ENCODE peak calls at places on chromosomes 7 and 10, in seven cellular contexts. Q is CD8-positive, alpha-beta memory T cell; R is iPS DF 6.9; O is ovary; F is H7; A is GM06990; J is lung. M is an unnamed sample. For H3K36me3, the result is how much of the 10 kb centered on the place peaks cover.

GRCh38 chr10:37704566-37704965 is 152.8 kb downstream of the ZNF248 start:
- DNase-seq in Q (no peak), R (no peak), O (peak), F (no peak), A (no peak), J (no peak), M (peak)

GRCh38 chr10:100356067-100357017 is 9.3 kb downstream of the SCD start:
- DNase-seq in Q (no peak), R (no peak), O (no peak), F (no peak), A (no peak), J (no peak), M (no peak)

GRCh38 chr7:4694653-4695335 is 12.7 kb downstream of the FOXK1 start:
- DNase-seq in Q (no peak), R (no peak), O (peak), F (peak), A (no peak), J (no peak), M (peak)

GRCh38 chr10:44696496-44696895 is 214.6 kb upstream of the TMEM72 start:
- DNase-seq in Q (no peak), R (no peak), O (no peak), F (no peak), A (no peak), J (no peak), M (no peak)

GRCh38 chr10:128063736-128064614 is 62.2 kb downstream of the MKI67 start:
- DNase-seq in Q (no peak), R (no peak), O (no peak), F (peak), A (peak), J (no peak), M (no peak)

GRCh38 chr10:132383751-132384181 is 13.2 kb upstream of the PWWP2B start:
- DNase-seq in Q (no peak), R (no peak), O (peak), F (peak), A (no peak), J (no peak), M (peak)

GRCh38 chr10:113628607-113629153 is 35.2 kb downstream of the NRAP start:
- DNase-seq in Q (no peak), R (no peak), O (no peak), F (no peak), A (no peak), J (no peak), M (no peak)

GRCh38 chr10:28719789-28720436 is 42.6 kb downstream of the BAMBI start:
- DNase-seq in Q (no peak), R (no peak), O (no peak), F (no peak), A (no peak), J (no peak), M (no peak)

GRCh38 chr10:102413053-102413705 is 5.4 kb downstream of the PSD start:
- DNase-seq in Q (peak), R (no peak), O (no peak), F (peak), A (no peak), J (no peak), M (no peak)

GRCh38 chr7:45881759-45882464 is 6.4 kb upstream of the IGFBP1 start:
- DNase-seq in Q (no peak), R (no peak), O (no peak), F (no peak), A (no peak), J (no peak), M (no peak)

GRCh38 chr7:2701406-2701805 is 13.4 kb downstream of the AMZ1 start:
- DNase-seq in Q (no peak), R (no peak), O (no peak), F (peak), A (no peak), J (no peak), M (no peak)

GRCh38 chr10:4226941-4227540 is 442.0 kb upstream of the KLF6 start:
- DNase-seq in Q (no peak), R (no peak), O (no peak), F (no peak), A (no peak), J (no peak), M (no peak)

GRCh38 chr7:31094271-31094670 is 42.2 kb downstream of the ADCYAP1R1 start:
- DNase-seq in Q (no peak), R (no peak), O (no peak), F (no peak), A (no peak), J (no peak), M (peak)

GRCh38 chr10:80465839-80466590 is 11.9 kb downstream of the TSPAN14 start:
- DNase-seq in Q (peak), R (no peak), O (no peak), F (no peak), A (no peak), J (no peak), M (no peak)

GRCh38 chr10:17768957-17769356 is 17.0 kb downstream of the TMEM236 start:
- DNase-seq in Q (no peak), R (no peak), O (no peak), F (no peak), A (no peak), J (no peak), M (no peak)

GRCh38 chr10:103986360-103986759 is 19.4 kb downstream of the SLK start:
- DNase-seq in Q (peak), R (no peak), O (no peak), F (no peak), A (peak), J (no peak), M (no peak)

GRCh38 chr7:99224263-99224947 is 16.5 kb upstream of the KPNA7 start:
- DNase-seq in Q (no peak), R (no peak), O (no peak), F (no peak), A (no peak), J (no peak), M (peak)

GRCh38 chr7:149126662-149127321 is 668 bp upstream of the ZNF425 start:
- DNase-seq in Q (peak), R (no peak), O (peak), F (no peak), A (peak), J (peak), M (peak)

GRCh38 chr10:131157899-131158298 is 153.6 kb downstream of the TCERG1L start:
- DNase-seq in Q (no peak), R (no peak), O (peak), F (no peak), A (no peak), J (no peak), M (no peak)

GRCh38 chr7:84194484-84195260 is at the start of gene SEMA3A:
- DNase-seq in Q (peak), R (no peak), O (no peak), F (peak), A (no peak), J (no peak), M (peak)

GRCh38 chr10:52226448-52226847 is 87.6 kb upstream of the DKK1 start:
- DNase-seq in Q (no peak), R (no peak), O (no peak), F (no peak), A (no peak), J (no peak), M (no peak)

GRCh38 chr10:16787361-16787791 is 29.8 kb downstream of the RSU1 start:
- DNase-seq in Q (peak), R (no peak), O (no peak), F (no peak), A (no peak), J (no peak), M (no peak)

GRCh38 chr7:2157473-2158279 is 75.1 kb downstream of the MAD1L1 start:
- DNase-seq in Q (no peak), R (no peak), O (peak), F (no peak), A (no peak), J (peak), M (peak)

GRCh38 chr7:6256709-6257535 is 15.5 kb downstream of the CYTH3 start:
- DNase-seq in Q (no peak), R (no peak), O (no peak), F (no peak), A (peak), J (no peak), M (peak)

GRCh38 chr10:68700193-68700592 is 20.8 kb upstream of the CCAR1 start:
- DNase-seq in Q (no peak), R (no peak), O (no peak), F (no peak), A (no peak), J (no peak), M (no peak)

GRCh38 chr10:9634466-9634865 is 1383.2 kb upstream of the CELF2 start:
- DNase-seq in Q (no peak), R (no peak), O (no peak), F (no peak), A (no peak), J (no peak), M (no peak)

GRCh38 chr10:132861116-132861691 is 75.3 kb upstream of the NKX6-2 start:
- DNase-seq in Q (no peak), R (no peak), O (peak), F (no peak), A (no peak), J (no peak), M (no peak)

GRCh38 chr7:104845541-104845940 is 168.5 kb upstream of the KMT2E start:
- DNase-seq in Q (no peak), R (no peak), O (no peak), F (no peak), A (no peak), J (no peak), M (no peak)

GRCh38 chr7:155653773-155654172 is 9.3 kb downstream of the RBM33 start:
- DNase-seq in Q (no peak), R (no peak), O (no peak), F (no peak), A (no peak), J (peak), M (no peak)

GRCh38 chr10:1522237-1522636 is 215.1 kb downstream of the ADARB2 start:
- DNase-seq in Q (no peak), R (no peak), O (no peak), F (no peak), A (no peak), J (no peak), M (no peak)

GRCh38 chr10:102744374-102745051 is 765 bp downstream of the WBP1L start:
- DNase-seq in Q (no peak), R (no peak), O (no peak), F (peak), A (no peak), J (no peak), M (peak)

GRCh38 chr7:22356855-22357310 is at the start of gene RAPGEF5:
- DNase-seq in Q (no peak), R (no peak), O (peak), F (peak), A (peak), J (no peak), M (no peak)

DNA sequence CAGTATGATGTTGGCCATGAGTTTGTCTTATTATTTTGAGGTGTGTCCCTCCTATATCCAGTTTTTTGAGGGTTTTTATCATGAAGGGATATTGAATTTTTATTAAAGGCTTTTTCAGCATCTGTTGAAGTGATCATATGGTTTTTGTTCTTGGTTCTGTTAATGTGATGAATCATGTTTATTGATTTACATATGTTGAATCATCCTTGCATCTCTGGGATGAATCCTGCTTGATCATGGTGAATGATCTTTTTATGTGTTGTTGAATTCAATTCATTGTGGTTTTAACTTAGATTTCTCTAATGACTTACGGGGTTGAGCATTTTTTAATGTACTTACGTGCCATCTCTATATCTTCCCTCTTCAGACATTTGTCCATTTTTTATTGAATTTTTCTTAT is 22.9 kb downstream of the DLD start:
- DNase-seq in Q (no peak), R (no peak), O (no peak), F (no peak), A (no peak), J (no peak), M (no peak)
- H3K36me3 ChIP-seq in Q (under half), R (under half), O (under half), F (under half), A (under half), J (under half), M (half or more)

DNA sequence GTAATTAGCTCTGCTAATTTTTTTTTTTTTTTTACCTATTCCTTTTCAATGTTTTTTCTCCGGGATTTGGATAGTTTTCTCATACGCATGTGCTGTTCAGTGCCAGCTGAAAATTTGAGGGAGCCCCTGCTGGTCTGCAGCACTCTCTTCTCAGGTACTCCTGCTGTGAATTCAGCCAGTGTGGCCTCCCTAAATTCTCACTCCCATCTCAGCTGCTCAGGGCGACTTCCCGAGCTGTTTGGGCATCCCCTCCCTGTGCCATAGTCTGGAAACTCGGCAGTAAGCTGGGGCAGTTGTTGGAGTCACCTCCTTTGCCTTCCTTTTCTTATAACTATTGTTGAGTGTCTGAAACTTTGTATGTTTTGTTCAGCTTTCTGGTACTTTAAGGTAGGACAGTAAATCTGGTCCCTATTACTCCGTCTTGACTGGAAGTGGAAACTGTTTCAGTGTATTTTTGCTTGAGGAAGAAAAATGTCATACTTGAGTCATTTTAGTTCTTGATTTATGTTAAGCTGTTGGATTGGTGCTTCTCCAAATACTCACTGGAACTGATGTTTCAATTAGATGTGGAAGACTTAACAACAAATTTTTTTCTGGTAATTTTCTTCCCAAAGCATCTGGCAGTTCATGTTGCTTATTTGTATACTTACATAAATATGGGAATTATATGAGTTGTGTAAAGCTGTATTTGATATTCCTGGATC is 33.6 kb downstream of the MINPP1 start:
- DNase-seq in Q (no peak), R (no peak), O (no peak), F (peak), A (no peak), J (no peak), M (no peak)
- H3K36me3 ChIP-seq in Q (under half), R (under half), O (under half), F (under half), A (under half), J (under half), M (under half)

DNA sequence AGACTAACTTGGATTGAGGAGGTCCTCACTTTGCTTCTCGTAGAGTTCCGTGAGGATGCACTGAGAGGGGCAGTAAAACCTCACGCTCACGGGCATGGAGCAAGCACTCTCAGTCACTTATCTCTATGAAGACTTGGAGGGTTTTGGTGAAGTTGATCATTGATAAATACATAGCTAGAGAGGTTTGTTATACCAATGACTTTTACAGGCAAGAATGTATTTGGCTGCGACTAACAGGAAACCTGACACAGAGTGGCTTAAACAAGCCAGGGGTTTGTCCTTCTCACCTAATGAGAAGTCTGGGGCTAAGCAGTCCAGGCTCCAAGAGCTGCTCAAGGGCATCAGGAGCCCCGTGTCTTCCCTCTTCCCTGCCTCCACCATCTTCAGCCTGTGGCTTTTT is 6.1 kb downstream of the BICC1 start:
- DNase-seq in Q (no peak), R (no peak), O (no peak), F (no peak), A (no peak), J (no peak), M (no peak)
- H3K36me3 ChIP-seq in Q (under half), R (under half), O (under half), F (under half), A (under half), J (under half), M (under half)

DNA sequence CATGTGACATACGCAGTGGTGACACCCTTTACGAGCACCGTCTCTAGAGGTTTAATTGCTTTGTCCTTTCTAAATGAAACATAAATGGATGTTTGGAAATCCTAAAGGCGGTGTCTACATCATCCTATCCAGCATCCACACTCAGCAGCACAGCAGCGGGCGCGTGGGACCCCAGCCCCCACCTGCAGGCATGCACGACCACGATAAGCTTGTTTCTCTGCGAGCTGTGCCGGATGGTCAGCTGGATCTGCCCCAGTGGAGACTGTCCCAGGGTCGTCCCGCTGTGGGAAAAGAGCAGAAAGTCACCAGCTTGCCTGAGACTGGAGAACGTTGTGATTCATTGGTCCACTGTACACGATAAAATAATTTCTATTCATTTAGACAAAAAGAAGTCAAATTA is 34.2 kb upstream of the NCAPG2 start:
- DNase-seq in Q (no peak), R (no peak), O (no peak), F (no peak), A (no peak), J (peak), M (no peak)
- H3K36me3 ChIP-seq in Q (under half), R (under half), O (under half), F (under half), A (under half), J (half or more), M (half or more)

DNA sequence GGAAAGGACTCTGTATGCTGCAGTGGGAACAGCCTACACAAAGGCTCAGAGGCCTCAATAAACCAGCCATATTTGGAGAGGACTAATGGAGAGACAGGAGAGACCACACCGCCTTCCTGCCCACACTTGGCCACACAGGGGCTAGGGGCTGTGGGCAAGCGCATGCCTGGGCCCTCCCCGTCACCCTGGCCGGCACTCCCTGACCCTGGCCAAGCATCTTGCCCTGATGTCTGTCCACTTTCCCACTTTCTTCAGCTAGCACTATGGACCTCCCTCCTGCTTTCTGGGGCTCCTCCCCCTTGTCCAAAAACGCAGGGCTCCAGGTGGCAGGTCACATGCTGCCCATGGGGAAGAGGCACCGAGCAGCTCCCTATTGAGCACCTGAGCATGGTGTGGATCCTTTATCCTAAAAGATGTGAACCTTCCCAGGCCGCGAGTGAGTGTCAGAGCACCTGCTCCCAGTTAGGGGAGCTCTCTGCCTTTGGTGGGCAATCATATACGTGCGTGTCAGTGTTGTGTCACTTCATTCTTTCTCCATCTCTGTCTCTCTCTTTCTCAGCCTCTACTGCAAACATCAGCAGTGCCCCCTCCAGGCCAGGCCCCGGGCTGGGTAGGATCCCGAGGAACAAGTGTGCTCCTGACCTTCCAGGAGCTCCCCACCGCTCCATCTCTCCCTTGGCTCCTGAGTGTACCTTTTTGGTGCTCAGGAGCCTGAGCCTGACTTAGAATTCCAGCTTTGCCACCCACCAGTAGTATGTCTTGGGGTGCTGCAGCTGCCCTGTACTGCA is 74.0 kb downstream of the ZMIZ1 start:
- DNase-seq in Q (no peak), R (no peak), O (no peak), F (peak), A (no peak), J (no peak), M (no peak)
- H3K36me3 ChIP-seq in Q (under half), R (under half), O (under half), F (under half), A (under half), J (under half), M (under half)

GRCh38 chr10:86436963-86437362 is 70.4 kb upstream of the GRID1 start:
- DNase-seq in Q (no peak), R (no peak), O (no peak), F (no peak), A (no peak), J (no peak), M (no peak)
- H3K36me3 ChIP-seq in Q (under half), R (under half), O (under half), F (under half), A (under half), J (under half), M (half or more)